ENCODE peak calls at places on chromosomes 4 and X, in four cellular contexts. O is A549, Q is HepG2, I is GM12878. V is an unnamed sample.

GRCh38 chrX:1151378-1152077 is 60.9 kb downstream of the CRLF2 start:
- DNase-seq in O (no peak), Q (no peak), I (no peak), V (no peak)

GRCh38 chr4:19927381-19927780 is 324.3 kb upstream of the SLIT2 start:
- DNase-seq in O (no peak), Q (no peak), I (no peak), V (no peak)

GRCh38 chr4:37528161-37528560 is 158.0 kb downstream of the RELL1 start:
- DNase-seq in O (peak), Q (peak), I (no peak), V (no peak)

GRCh38 chr4:93396274-93396673 is 432.3 kb upstream of the ATOH1 start:
- DNase-seq in O (peak), Q (no peak), I (no peak), V (no peak)

GRCh38 chrX:11757729-11758399 is at the start of gene MSL3:
- DNase-seq in O (peak), Q (no peak), I (no peak), V (peak)

GRCh38 chr4:8409271-8410065 is 31.1 kb downstream of the ACOX3 start:
- DNase-seq in O (peak), Q (no peak), I (no peak), V (peak)

GRCh38 chr4:113979157-113979972 is at the start of gene ARSJ:
- DNase-seq in O (peak), Q (no peak), I (no peak), V (peak)

GRCh38 chrX:152896450-152896849 is 1.4 kb upstream of the ZNF185 start:
- DNase-seq in O (peak), Q (no peak), I (no peak), V (no peak)

GRCh38 chr4:14827111-14827510 is 175.2 kb upstream of the CPEB2 start:
- DNase-seq in O (no peak), Q (no peak), I (no peak), V (peak)

GRCh38 chr4:138851626-138852443 is 163.7 kb upstream of the NOCT start:
- DNase-seq in O (no peak), Q (no peak), I (no peak), V (no peak)

GRCh38 chrX:151975228-151975593 is 735 bp upstream of the GABRE start:
- DNase-seq in O (no peak), Q (no peak), I (no peak), V (no peak)

GRCh38 chr4:154838155-154838554 is 57.1 kb downstream of the RBM46 start:
- DNase-seq in O (no peak), Q (peak), I (no peak), V (peak)

GRCh38 chr4:161829631-161830030 is 334.2 kb downstream of the FSTL5 start:
- DNase-seq in O (no peak), Q (no peak), I (no peak), V (no peak)

GRCh38 chr4:100290585-100290984 is 100.3 kb upstream of the DDIT4L start:
- DNase-seq in O (no peak), Q (no peak), I (no peak), V (no peak)

GRCh38 chrX:125205918-125206665 is 113.6 kb upstream of the TEX13C start:
- DNase-seq in O (peak), Q (no peak), I (no peak), V (peak)

GRCh38 chrX:49171752-49172279 is at the start of gene PLP2:
- DNase-seq in O (peak), Q (no peak), I (no peak), V (peak)

GRCh38 chr4:11421116-11421515 is 7.6 kb downstream of the HS3ST1 start:
- DNase-seq in O (no peak), Q (no peak), I (no peak), V (no peak)

GRCh38 chr4:860561-860960 is 34.6 kb upstream of the CPLX1 start:
- DNase-seq in O (no peak), Q (no peak), I (no peak), V (no peak)

GRCh38 chr4:74376888-74377483 is 12.0 kb downstream of the EREG start:
- DNase-seq in O (peak), Q (peak), I (no peak), V (peak)

GRCh38 chr4:87783781-87784180 is 15.6 kb upstream of the IBSP start:
- DNase-seq in O (no peak), Q (no peak), I (no peak), V (no peak)

GRCh38 chr4:15339732-15340131 is 88.1 kb upstream of the C1QTNF7 start:
- DNase-seq in O (no peak), Q (no peak), I (no peak), V (no peak)

GRCh38 chr4:39514888-39515401 is 12.3 kb downstream of the UGDH start:
- DNase-seq in O (peak), Q (peak), I (no peak), V (no peak)

GRCh38 chrX:68403060-68403459 is 30.2 kb downstream of the OPHN1 start:
- DNase-seq in O (no peak), Q (no peak), I (no peak), V (no peak)

GRCh38 chr4:158292156-158292555 is 81.9 kb downstream of the TMEM144 start:
- DNase-seq in O (no peak), Q (no peak), I (no peak), V (no peak)

GRCh38 chrX:117538441-117539418 is 577.9 kb downstream of the KLHL13 start:
- DNase-seq in O (no peak), Q (no peak), I (no peak), V (no peak)

GRCh38 chr4:73978886-73979285 is 2.9 kb downstream of the PF4 start:
- DNase-seq in O (peak), Q (no peak), I (no peak), V (no peak)

GRCh38 chr4:39786838-39787237 is 88.9 kb downstream of the UBE2K start:
- DNase-seq in O (no peak), Q (no peak), I (no peak), V (no peak)

GRCh38 chr4:74631988-74632387 is 162.3 kb downstream of the BTC start:
- DNase-seq in O (no peak), Q (no peak), I (no peak), V (no peak)

GRCh38 chrX:7787714-7788113 is 55.3 kb upstream of the VCX start:
- DNase-seq in O (no peak), Q (no peak), I (no peak), V (no peak)

GRCh38 chr4:56876264-56876663 is 31.4 kb upstream of the REST start:
- DNase-seq in O (no peak), Q (no peak), I (no peak), V (no peak)

GRCh38 chr4:3386486-3386885 is 55.3 kb upstream of the HGFAC start:
- DNase-seq in O (no peak), Q (no peak), I (no peak), V (no peak)

GRCh38 chr4:36039031-36039430 is 205.3 kb downstream of the ARAP2 start:
- DNase-seq in O (no peak), Q (no peak), I (no peak), V (no peak)

GRCh38 chrX:129655547-129656248 is 942 bp upstream of the APLN start:
- DNase-seq in O (peak), Q (no peak), I (no peak), V (no peak)

GRCh38 chrX:50638123-50638522 is 167.5 kb upstream of the DGKK start:
- DNase-seq in O (no peak), Q (no peak), I (no peak), V (no peak)

GRCh38 chr4:21697583-21697982 is 251.0 kb downstream of the KCNIP4 start:
- DNase-seq in O (peak), Q (no peak), I (no peak), V (peak)

GRCh38 chr4:140238353-140239041 is 84.5 kb upstream of the MAML3 start:
- DNase-seq in O (no peak), Q (no peak), I (no peak), V (peak)

GRCh38 chr4:114208747-114209146 is 229.3 kb upstream of the ARSJ start:
- DNase-seq in O (peak), Q (no peak), I (no peak), V (no peak)

GRCh38 chrX:106331606-106332005 is 163.5 kb downstream of the PWWP3B start:
- DNase-seq in O (no peak), Q (no peak), I (no peak), V (no peak)

GRCh38 chr4:90095000-90095399 is 32.2 kb upstream of the CCSER1 start:
- DNase-seq in O (no peak), Q (no peak), I (no peak), V (no peak)
- TF ChIP-seq PBX3 in O (no peak), Q (no peak), I (no peak), V (no peak)

GRCh38 chrX:31580726-31581125 is 508.9 kb upstream of the FTHL17 start:
- DNase-seq in O (no peak), Q (no peak), I (no peak), V (no peak)
- TF ChIP-seq PBX3 in O (no peak), Q (no peak), I (no peak), V (no peak)

GRCh38 chr4:148330161-148330560 is 112.1 kb downstream of the NR3C2 start:
- DNase-seq in O (no peak), Q (no peak), I (no peak), V (no peak)
- TF ChIP-seq PBX3 in O (no peak), Q (no peak), I (no peak), V (no peak)

DNA sequence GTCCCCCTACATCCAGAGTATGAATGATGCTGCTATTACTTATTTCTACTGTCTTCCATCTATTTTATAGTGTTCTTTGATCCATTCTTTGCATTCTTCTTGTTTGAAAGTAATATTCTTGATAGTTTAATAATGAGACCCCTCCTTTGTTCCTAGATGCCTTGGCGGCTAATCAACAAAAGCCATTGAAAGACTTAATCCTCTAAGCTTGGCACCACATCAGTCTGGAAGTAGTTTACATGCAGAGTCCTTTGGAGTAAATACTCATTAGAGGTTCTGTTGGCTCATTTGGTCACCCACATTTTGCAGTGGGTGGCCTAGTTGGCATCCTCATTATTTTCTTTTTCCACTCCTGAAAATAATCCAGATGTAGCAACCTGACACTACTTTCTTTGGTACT is 64.5 kb downstream of the DKK2 start:
- DNase-seq in O (no peak), Q (no peak), I (no peak), V (no peak)
- TF ChIP-seq PBX3 in O (no peak), Q (no peak), I (no peak), V (no peak)

V was measured in SK-N-SH.